ENCODE peak calls at places on chromosomes 6 and 20, in seven cellular contexts. One of them, this sample, is unnamed.

GRCh38 chr6:112576421-112576820 is 229.3 kb downstream of the RFPL4B start:
- DNase-seq in astrocyte of the spinal cord: peak; percentile 62
- DNase-seq in nucleus accumbens: no peak
- DNase-seq in glutamatergic neuron: no peak
- DNase-seq in H54: no peak
- DNase-seq in effector CD4-positive, alpha-beta T cell: no peak
- DNase-seq in MG63: no peak
- DNase-seq in this sample: no peak

GRCh38 chr6:5510331-5510730 is 249.0 kb downstream of the FARS2 start:
- DNase-seq in H54: no peak
- DNase-seq in effector CD4-positive, alpha-beta T cell: no peak
- DNase-seq in nucleus accumbens: no peak
- DNase-seq in astrocyte of the spinal cord: no peak
- DNase-seq in MG63: no peak
- DNase-seq in glutamatergic neuron: no peak
- DNase-seq in this sample: no peak

GRCh38 chr20:50012282-50013263 is 29.8 kb downstream of the SNAI1 start:
- DNase-seq in MG63: no peak
- DNase-seq in H54: no peak
- DNase-seq in effector CD4-positive, alpha-beta T cell: no peak
- DNase-seq in glutamatergic neuron: no peak
- DNase-seq in astrocyte of the spinal cord: no peak
- DNase-seq in nucleus accumbens: no peak
- DNase-seq in this sample: no peak

GRCh38 chr6:4491501-4492260 is 284.5 kb upstream of the CDYL start:
- DNase-seq in effector CD4-positive, alpha-beta T cell: no peak
- DNase-seq in MG63: no peak
- DNase-seq in H54: no peak
- DNase-seq in nucleus accumbens: no peak
- DNase-seq in astrocyte of the spinal cord: no peak
- DNase-seq in glutamatergic neuron: no peak
- DNase-seq in this sample: peak; percentile 61

GRCh38 chr20:44576297-44576696 is 6.1 kb upstream of the PKIG start:
- DNase-seq in glutamatergic neuron: no peak
- DNase-seq in effector CD4-positive, alpha-beta T cell: no peak
- DNase-seq in nucleus accumbens: no peak
- DNase-seq in astrocyte of the spinal cord: peak; percentile 52
- DNase-seq in MG63: peak; percentile 56
- DNase-seq in H54: no peak
- DNase-seq in this sample: peak; percentile 49

GRCh38 chr6:104771258-104771832 is 88.4 kb downstream of the HACE1 start:
- DNase-seq in astrocyte of the spinal cord: peak; percentile 59
- DNase-seq in MG63: no peak
- DNase-seq in glutamatergic neuron: no peak
- DNase-seq in effector CD4-positive, alpha-beta T cell: no peak
- DNase-seq in nucleus accumbens: no peak
- DNase-seq in H54: peak; percentile 2
- DNase-seq in this sample: peak; percentile 41

GRCh38 chr6:170293881-170294755 is 3.2 kb upstream of the DLL1 start:
- DNase-seq in astrocyte of the spinal cord: no peak
- DNase-seq in H54: peak; percentile 30
- DNase-seq in effector CD4-positive, alpha-beta T cell: no peak
- DNase-seq in glutamatergic neuron: peak; percentile 70
- DNase-seq in MG63: no peak
- DNase-seq in nucleus accumbens: no peak
- DNase-seq in this sample: peak; percentile 47

GRCh38 chr6:168686831-168687730 is 246.1 kb downstream of the SMOC2 start:
- DNase-seq in MG63: no peak
- DNase-seq in glutamatergic neuron: no peak
- DNase-seq in effector CD4-positive, alpha-beta T cell: no peak
- DNase-seq in astrocyte of the spinal cord: no peak
- DNase-seq in nucleus accumbens: no peak
- DNase-seq in H54: no peak
- DNase-seq in this sample: no peak

GRCh38 chr6:116287668-116288282 is 8.0 kb upstream of the TSPYL1 start:
- DNase-seq in glutamatergic neuron: no peak
- DNase-seq in astrocyte of the spinal cord: peak; percentile 69
- DNase-seq in nucleus accumbens: no peak
- DNase-seq in H54: no peak
- DNase-seq in MG63: no peak
- DNase-seq in effector CD4-positive, alpha-beta T cell: no peak
- DNase-seq in this sample: peak; percentile 54

GRCh38 chr6:119463081-119463626 is 113.6 kb upstream of the MAN1A1 start:
- DNase-seq in astrocyte of the spinal cord: no peak
- DNase-seq in nucleus accumbens: no peak
- DNase-seq in effector CD4-positive, alpha-beta T cell: no peak
- DNase-seq in glutamatergic neuron: no peak
- DNase-seq in H54: no peak
- DNase-seq in MG63: no peak
- DNase-seq in this sample: no peak

GRCh38 chr6:167210375-167211295 is 52.9 kb upstream of the GPR31 start:
- DNase-seq in astrocyte of the spinal cord: peak; percentile 20
- DNase-seq in H54: no peak
- DNase-seq in MG63: no peak
- DNase-seq in glutamatergic neuron: no peak
- DNase-seq in effector CD4-positive, alpha-beta T cell: no peak
- DNase-seq in nucleus accumbens: no peak
- DNase-seq in this sample: no peak

GRCh38 chr6:24990944-24991747 is 55.4 kb upstream of the RIPOR2 start:
- DNase-seq in effector CD4-positive, alpha-beta T cell: no peak
- DNase-seq in astrocyte of the spinal cord: no peak
- DNase-seq in H54: no peak
- DNase-seq in glutamatergic neuron: no peak
- DNase-seq in nucleus accumbens: no peak
- DNase-seq in MG63: no peak
- DNase-seq in this sample: no peak

GRCh38 chr20:25279403-25279802 is 31.5 kb downstream of the PYGB start:
- DNase-seq in glutamatergic neuron: no peak
- DNase-seq in effector CD4-positive, alpha-beta T cell: no peak
- DNase-seq in nucleus accumbens: no peak
- DNase-seq in astrocyte of the spinal cord: peak; percentile 36
- DNase-seq in MG63: no peak
- DNase-seq in H54: no peak
- DNase-seq in this sample: no peak

GRCh38 chr6:17001188-17001587 is 100.7 kb upstream of the STMND1 start:
- DNase-seq in effector CD4-positive, alpha-beta T cell: no peak
- DNase-seq in MG63: no peak
- DNase-seq in nucleus accumbens: no peak
- DNase-seq in glutamatergic neuron: no peak
- DNase-seq in astrocyte of the spinal cord: no peak
- DNase-seq in H54: no peak
- DNase-seq in this sample: no peak

GRCh38 chr20:37346526-37347346 is 796 bp downstream of the SRC start:
- DNase-seq in H54: no peak
- DNase-seq in astrocyte of the spinal cord: no peak
- DNase-seq in glutamatergic neuron: peak; percentile 42
- DNase-seq in nucleus accumbens: no peak
- DNase-seq in effector CD4-positive, alpha-beta T cell: no peak
- DNase-seq in MG63: peak; percentile 23
- DNase-seq in this sample: no peak

GRCh38 chr6:150392452-150393220 is 23.8 kb downstream of the IYD start:
- DNase-seq in MG63: no peak
- DNase-seq in nucleus accumbens: no peak
- DNase-seq in glutamatergic neuron: no peak
- DNase-seq in effector CD4-positive, alpha-beta T cell: no peak
- DNase-seq in astrocyte of the spinal cord: no peak
- DNase-seq in H54: no peak
- DNase-seq in this sample: no peak

GRCh38 chr6:161837449-161837735 is 563.5 kb upstream of the AGPAT4 start:
- DNase-seq in astrocyte of the spinal cord: no peak
- DNase-seq in MG63: no peak
- DNase-seq in H54: no peak
- DNase-seq in effector CD4-positive, alpha-beta T cell: no peak
- DNase-seq in nucleus accumbens: no peak
- DNase-seq in glutamatergic neuron: no peak
- DNase-seq in this sample: no peak

GRCh38 chr20:62792182-62792939 is 3.9 kb upstream of the MRGBP start:
- DNase-seq in H54: peak; percentile 72
- DNase-seq in astrocyte of the spinal cord: peak; percentile 41
- DNase-seq in glutamatergic neuron: no peak
- DNase-seq in effector CD4-positive, alpha-beta T cell: no peak
- DNase-seq in nucleus accumbens: no peak
- DNase-seq in MG63: no peak
- DNase-seq in this sample: peak; percentile 61

GRCh38 chr6:109676724-109677123 is 14.3 kb downstream of the AK9 start:
- DNase-seq in astrocyte of the spinal cord: no peak
- DNase-seq in effector CD4-positive, alpha-beta T cell: no peak
- DNase-seq in nucleus accumbens: no peak
- DNase-seq in H54: no peak
- DNase-seq in glutamatergic neuron: no peak
- DNase-seq in MG63: no peak
- DNase-seq in this sample: no peak

GRCh38 chr6:84428300-84428907 is 201.0 kb upstream of the CEP162 start:
- DNase-seq in nucleus accumbens: no peak
- DNase-seq in H54: no peak
- DNase-seq in MG63: peak; percentile 38
- DNase-seq in glutamatergic neuron: peak; percentile 63
- DNase-seq in effector CD4-positive, alpha-beta T cell: no peak
- DNase-seq in astrocyte of the spinal cord: peak; percentile 78
- DNase-seq in this sample: peak; percentile 76

GRCh38 chr6:124961784-124962611 is at the start of gene RNF217:
- DNase-seq in nucleus accumbens: peak; percentile 41
- DNase-seq in astrocyte of the spinal cord: peak; percentile 75
- DNase-seq in MG63: peak; percentile 65
- DNase-seq in H54: peak; percentile 28
- DNase-seq in glutamatergic neuron: peak; percentile 67
- DNase-seq in effector CD4-positive, alpha-beta T cell: no peak
- DNase-seq in this sample: peak; percentile 70

GRCh38 chr20:41387433-41387832 is 20.8 kb upstream of the EMILIN3 start:
- DNase-seq in glutamatergic neuron: no peak
- DNase-seq in effector CD4-positive, alpha-beta T cell: no peak
- DNase-seq in MG63: no peak
- DNase-seq in astrocyte of the spinal cord: no peak
- DNase-seq in nucleus accumbens: no peak
- DNase-seq in H54: no peak
- DNase-seq in this sample: no peak

GRCh38 chr20:58150772-58151171 is 77.7 kb downstream of the ANKRD60 start:
- DNase-seq in H54: no peak
- DNase-seq in MG63: no peak
- DNase-seq in effector CD4-positive, alpha-beta T cell: no peak
- DNase-seq in glutamatergic neuron: peak; percentile 47
- DNase-seq in nucleus accumbens: no peak
- DNase-seq in astrocyte of the spinal cord: no peak
- DNase-seq in this sample: no peak

GRCh38 chr6:16909599-16910360 is 148.5 kb upstream of the ATXN1 start:
- DNase-seq in astrocyte of the spinal cord: peak; percentile 54
- DNase-seq in effector CD4-positive, alpha-beta T cell: no peak
- DNase-seq in H54: no peak
- DNase-seq in glutamatergic neuron: no peak
- DNase-seq in MG63: no peak
- DNase-seq in nucleus accumbens: no peak
- DNase-seq in this sample: peak; percentile 2

GRCh38 chr6:134853111-134854055 is 96.5 kb downstream of the ALDH8A1 start:
- DNase-seq in MG63: peak; percentile 50
- DNase-seq in glutamatergic neuron: no peak
- DNase-seq in H54: peak; percentile 5
- DNase-seq in effector CD4-positive, alpha-beta T cell: no peak
- DNase-seq in astrocyte of the spinal cord: peak; percentile 72
- DNase-seq in nucleus accumbens: no peak
- DNase-seq in this sample: peak; percentile 82

GRCh38 chr20:38645980-38646858 is 44.6 kb downstream of the ARHGAP40 start:
- DNase-seq in glutamatergic neuron: peak; percentile 89
- DNase-seq in effector CD4-positive, alpha-beta T cell: peak; percentile 88
- DNase-seq in astrocyte of the spinal cord: peak; percentile 45
- DNase-seq in nucleus accumbens: peak; percentile 64
- DNase-seq in MG63: peak; percentile 65
- DNase-seq in H54: peak; percentile 88
- DNase-seq in this sample: peak; percentile 66

GRCh38 chr20:63742381-63743024 is 2.9 kb downstream of the SLC2A4RG start:
- DNase-seq in MG63: no peak
- DNase-seq in H54: no peak
- DNase-seq in glutamatergic neuron: peak; percentile 27
- DNase-seq in nucleus accumbens: no peak
- DNase-seq in effector CD4-positive, alpha-beta T cell: no peak
- DNase-seq in astrocyte of the spinal cord: no peak
- DNase-seq in this sample: no peak

GRCh38 chr20:51573576-51574243 is 31.2 kb upstream of the NFATC2 start:
- DNase-seq in H54: no peak
- DNase-seq in astrocyte of the spinal cord: no peak
- DNase-seq in effector CD4-positive, alpha-beta T cell: no peak
- DNase-seq in MG63: peak; percentile 56
- DNase-seq in nucleus accumbens: no peak
- DNase-seq in glutamatergic neuron: no peak
- DNase-seq in this sample: no peak

GRCh38 chr6:145138469-145139185 is 596.7 kb downstream of the EPM2A start:
- DNase-seq in astrocyte of the spinal cord: no peak
- DNase-seq in MG63: no peak
- DNase-seq in nucleus accumbens: no peak
- DNase-seq in effector CD4-positive, alpha-beta T cell: no peak
- DNase-seq in glutamatergic neuron: no peak
- DNase-seq in H54: no peak
- DNase-seq in this sample: no peak

GRCh38 chr6:130713144-130713543 is 114.1 kb upstream of the SMLR1 start:
- DNase-seq in H54: no peak
- DNase-seq in glutamatergic neuron: peak; percentile 40
- DNase-seq in nucleus accumbens: no peak
- DNase-seq in effector CD4-positive, alpha-beta T cell: no peak
- DNase-seq in MG63: no peak
- DNase-seq in astrocyte of the spinal cord: no peak
- DNase-seq in this sample: no peak

GRCh38 chr6:37974943-37975342 is 155.4 kb downstream of the ZFAND3 start:
- DNase-seq in H54: no peak
- DNase-seq in astrocyte of the spinal cord: no peak
- DNase-seq in glutamatergic neuron: no peak
- DNase-seq in nucleus accumbens: no peak
- DNase-seq in effector CD4-positive, alpha-beta T cell: no peak
- DNase-seq in MG63: no peak
- DNase-seq in this sample: no peak

GRCh38 chr6:69578366-69578890 is 218.4 kb downstream of the LMBRD1 start:
- DNase-seq in H54: no peak
- DNase-seq in MG63: no peak
- DNase-seq in astrocyte of the spinal cord: no peak
- DNase-seq in nucleus accumbens: no peak
- DNase-seq in glutamatergic neuron: no peak
- DNase-seq in effector CD4-positive, alpha-beta T cell: no peak
- DNase-seq in this sample: no peak

GRCh38 chr20:44075950-44076232 is 111.1 kb downstream of the JPH2 start:
- DNase-seq in effector CD4-positive, alpha-beta T cell: no peak
- DNase-seq in glutamatergic neuron: no peak
- DNase-seq in astrocyte of the spinal cord: no peak
- DNase-seq in H54: no peak
- DNase-seq in nucleus accumbens: no peak
- DNase-seq in MG63: no peak
- DNase-seq in this sample: no peak

GRCh38 chr20:37350655-37351574 is 5.0 kb downstream of the SRC start:
- DNase-seq in MG63: no peak
- DNase-seq in astrocyte of the spinal cord: no peak
- DNase-seq in H54: no peak
- DNase-seq in effector CD4-positive, alpha-beta T cell: no peak
- DNase-seq in nucleus accumbens: no peak
- DNase-seq in glutamatergic neuron: no peak
- DNase-seq in this sample: no peak

GRCh38 chr6:95548188-95548837 is 29.0 kb upstream of the MANEA start:
- DNase-seq in nucleus accumbens: no peak
- DNase-seq in effector CD4-positive, alpha-beta T cell: no peak
- DNase-seq in glutamatergic neuron: peak; percentile 19
- DNase-seq in MG63: no peak
- DNase-seq in astrocyte of the spinal cord: no peak
- DNase-seq in H54: no peak
- DNase-seq in this sample: no peak

GRCh38 chr20:51457281-51457932 is 85.1 kb downstream of the NFATC2 start:
- DNase-seq in nucleus accumbens: no peak
- DNase-seq in H54: peak; percentile 65
- DNase-seq in astrocyte of the spinal cord: peak; percentile 92
- DNase-seq in effector CD4-positive, alpha-beta T cell: no peak
- DNase-seq in MG63: peak; percentile 96
- DNase-seq in glutamatergic neuron: no peak
- DNase-seq in this sample: peak; percentile 26

GRCh38 chr20:44070139-44070900 is 116.7 kb downstream of the JPH2 start:
- DNase-seq in glutamatergic neuron: no peak
- DNase-seq in effector CD4-positive, alpha-beta T cell: peak; percentile 41
- DNase-seq in H54: no peak
- DNase-seq in astrocyte of the spinal cord: no peak
- DNase-seq in nucleus accumbens: no peak
- DNase-seq in MG63: no peak
- DNase-seq in this sample: no peak

This sample was measured in myocyte.